ENCODE peak calls at places on chromosomes 13 and 19, in nine cellular contexts. Y is heart left ventricle, S is IMR-90, J is stomach, X is transverse colon, M is suprapubic skin, V is HCT116, F is breast epithelium, U is HepG2. C is an unnamed sample.

GRCh38 chr19:24159707-24160106 is 72.7 kb downstream of the ZNF254 start:
- DNase-seq in M (no peak), V (no peak), Y (no peak), U (peak; percentile 29), S (peak; percentile 17), F (no peak), J (no peak), X (no peak), C (no peak)

GRCh38 chr13:52010890-52011689 is at the start of gene ATP7B:
- DNase-seq in Y (peak; percentile 22), V (no peak), S (no peak), M (no peak), F (no peak), J (no peak), U (peak; percentile 49), X (peak; percentile 34), C (peak; percentile 67)

GRCh38 chr13:88154001-88154400 is 482.8 kb downstream of the SLITRK5 start:
- DNase-seq in Y (no peak), M (no peak), F (no peak), S (no peak), X (no peak), V (no peak), U (no peak), J (no peak), C (no peak)

GRCh38 chr19:19661675-19662251 is 1.7 kb downstream of the ATP13A1 start:
- DNase-seq in F (no peak), U (peak; percentile 66), M (no peak), Y (no peak), V (no peak), J (no peak), X (peak; percentile 45), S (no peak), C (no peak)

GRCh38 chr13:42907745-42908144 is 84.3 kb downstream of the EPSTI1 start:
- DNase-seq in S (no peak), M (no peak), Y (no peak), U (no peak), X (no peak), V (no peak), J (no peak), F (no peak), C (no peak)

GRCh38 chr13:71842003-71842402 is 25.0 kb downstream of the DACH1 start:
- DNase-seq in Y (no peak), S (no peak), J (no peak), U (no peak), V (no peak), X (no peak), M (no peak), F (no peak), C (no peak)

GRCh38 chr19:32464279-32464678 is 58.7 kb downstream of the DPY19L3 start:
- DNase-seq in F (no peak), M (no peak), U (no peak), Y (no peak), J (no peak), X (no peak), S (peak; percentile 10), V (peak; percentile 3), C (no peak)

GRCh38 chr13:46648166-46648607 is 95.2 kb downstream of the LRCH1 start:
- DNase-seq in V (peak; percentile 8), S (peak; percentile 60), M (no peak), J (peak; percentile 66), F (no peak), X (peak; percentile 64), Y (no peak), U (peak; percentile 53), C (peak; percentile 68)

GRCh38 chr13:65287405-65287804 is 1942.7 kb downstream of the PCDH9 start:
- DNase-seq in M (no peak), Y (no peak), U (no peak), F (no peak), J (no peak), S (no peak), X (no peak), V (no peak), C (no peak)

DNA sequence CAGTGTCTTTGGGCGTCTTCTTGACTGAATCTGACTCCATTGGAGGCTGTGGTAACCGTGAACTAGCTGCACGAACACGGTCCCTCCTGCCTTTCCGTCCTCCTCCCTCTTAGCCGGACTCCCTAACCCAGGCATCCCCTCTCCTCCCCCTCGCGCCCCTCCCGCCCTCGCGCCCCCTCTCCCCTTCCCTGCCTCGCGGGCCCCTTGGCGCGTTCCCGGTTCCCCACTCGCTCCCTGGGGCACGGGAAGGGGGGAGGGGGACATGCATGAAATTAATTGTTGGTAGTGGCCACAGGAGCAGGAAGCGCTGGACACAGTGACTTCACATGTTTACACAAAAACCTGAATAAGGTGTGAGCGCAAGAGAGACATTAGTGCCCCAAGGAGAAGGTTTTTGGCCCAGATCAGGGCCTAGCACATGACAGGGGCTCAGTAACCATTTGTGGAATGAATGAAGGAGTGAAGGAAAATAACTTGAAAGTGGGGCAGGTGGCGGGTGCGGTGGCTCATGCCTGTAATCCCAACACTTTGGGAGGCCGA is 279 bp downstream of the DMRTC2 start:
- DNase-seq in F (no peak), J (no peak), V (no peak), Y (no peak), S (no peak), X (no peak), M (no peak), U (no peak), C (no peak)
- TF ChIP-seq CTCF in F (no peak), J (no peak), V (no peak), Y (no peak), S (no peak), X (no peak), M (no peak), U (no peak), C (no peak)

GRCh38 chr13:40789275-40790231 is at the start of gene SLC25A15:
- DNase-seq in X (peak; percentile 88), S (peak; percentile 72), V (peak; percentile 48), M (peak; percentile 83), Y (peak; percentile 85), F (peak; percentile 44), J (peak; percentile 87), U (peak; percentile 67), C (peak; percentile 91)
- TF ChIP-seq POLR2A in X (peak; percentile 37), S (peak; percentile 58), V (peak; percentile 24), M (no peak), Y (no peak), F (no peak), J (no peak), U (peak; percentile 88), C (peak; percentile 98)

GRCh38 chr19:6272913-6273600 is 6.7 kb downstream of the MLLT1 start:
- DNase-seq in M (no peak), X (no peak), Y (no peak), U (no peak), S (no peak), V (no peak), F (no peak), J (no peak), C (no peak)

GRCh38 chr19:6276447-6276846 is 3.3 kb downstream of the MLLT1 start:
- DNase-seq in F (peak; percentile 47), S (peak; percentile 55), Y (peak; percentile 45), M (peak; percentile 88), U (no peak), X (peak; percentile 56), V (no peak), J (no peak), C (no peak)

GRCh38 chr19:6273701-6274601 is 5.8 kb downstream of the MLLT1 start:
- DNase-seq in U (peak; percentile 89), V (no peak), X (peak; percentile 64), J (peak; percentile 83), M (peak; percentile 95), F (peak; percentile 83), S (peak; percentile 88), Y (peak; percentile 79), C (peak; percentile 96)

GRCh38 chr19:6274756-6275155 is 5.0 kb downstream of the MLLT1 start:
- DNase-seq in X (no peak), S (no peak), F (no peak), V (no peak), J (no peak), U (no peak), Y (no peak), M (no peak), C (peak; percentile 72)

DNA sequence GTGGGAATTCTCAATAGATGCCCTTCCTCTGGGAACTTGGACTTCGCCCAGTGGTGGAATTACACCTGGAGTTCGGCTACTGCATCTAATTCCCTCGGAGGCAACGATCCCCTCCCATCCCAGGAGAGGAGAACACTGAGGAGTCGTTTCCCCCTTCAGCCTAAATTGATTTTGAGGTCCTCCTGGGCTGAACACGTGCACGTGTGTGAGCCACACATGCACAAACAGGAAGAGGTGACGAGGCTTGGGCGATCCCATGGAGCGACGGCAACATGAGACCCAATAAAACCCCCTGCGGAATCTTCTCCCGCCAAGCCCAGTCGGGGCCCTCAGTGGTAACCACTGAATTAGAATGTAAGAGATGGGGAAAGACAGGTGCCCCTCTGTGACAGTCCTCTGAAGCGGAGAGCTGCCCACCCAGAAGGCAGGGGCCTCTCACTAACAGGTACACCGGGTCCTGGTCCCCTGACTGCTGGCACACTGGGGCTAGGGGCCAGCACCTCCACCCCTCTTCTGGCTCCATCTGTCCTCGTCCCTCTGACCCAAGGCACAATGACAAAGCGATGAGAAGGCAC is 4.5 kb downstream of the MLLT1 start:
- DNase-seq in Y (no peak), U (no peak), V (no peak), F (no peak), J (no peak), S (no peak), M (no peak), X (no peak), C (no peak)
- H3K4me1 ChIP-seq in Y (peaks cover 76% of the 10 kb centered on the region), U (peaks cover 66% of the 10 kb centered on the region), V (peaks cover 8% of the 10 kb centered on the region), F (peaks cover 30% of the 10 kb centered on the region), J (peaks cover 91% of the 10 kb centered on the region), S (peaks cover 65% of the 10 kb centered on the region), M (peaks cover 94% of the 10 kb centered on the region), X (peaks cover 76% of the 10 kb centered on the region), C (no peaks in the 10 kb centered on the region)

GRCh38 chr13:105414639-105415038 is 1120.8 kb downstream of the EFNB2 start:
- DNase-seq in S (no peak), X (no peak), Y (no peak), V (no peak), J (no peak), F (no peak), U (no peak), M (no peak), C (no peak)
- TF ChIP-seq CTCF in S (no peak), X (no peak), Y (no peak), V (no peak), J (no peak), F (no peak), U (no peak), M (no peak), C (no peak)

GRCh38 chr13:21230516-21230915 is 54.1 kb downstream of the MRPL57 start:
- DNase-seq in U (no peak), Y (no peak), V (no peak), S (no peak), J (no peak), F (no peak), X (no peak), M (no peak), C (no peak)
- TF ChIP-seq POLR2A in U (no peak), Y (no peak), V (no peak), S (no peak), J (no peak), F (no peak), X (no peak), M (no peak), C (no peak)

DNA sequence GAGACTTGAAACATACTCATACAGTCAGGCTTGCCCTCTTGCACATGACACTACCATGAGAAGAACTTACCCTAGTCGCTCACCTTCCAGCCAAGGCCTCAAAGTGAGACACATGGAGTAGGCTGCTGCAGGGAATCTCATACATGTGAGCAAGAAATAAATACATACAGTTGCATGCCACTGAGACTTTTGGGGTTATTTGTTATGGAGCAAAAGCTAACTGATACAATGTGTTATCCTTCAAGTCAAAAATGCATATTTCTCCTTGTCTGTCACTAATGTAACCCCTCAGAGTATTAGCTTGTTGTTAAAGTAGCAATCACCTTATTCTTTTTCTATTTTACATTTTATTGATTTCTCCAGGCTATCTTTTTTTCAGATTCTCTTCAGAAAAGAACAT is 58.1 kb downstream of the FOXO1 start:
- DNase-seq in Y (no peak), M (no peak), V (no peak), S (no peak), J (no peak), F (no peak), X (no peak), U (no peak), C (no peak)
- H3K4me1 ChIP-seq in Y (peaks cover 6% of the 10 kb centered on the region), M (peaks cover 28% of the 10 kb centered on the region), V (no peaks in the 10 kb centered on the region), S (no peaks in the 10 kb centered on the region), J (peaks cover 11% of the 10 kb centered on the region), F (no peaks in the 10 kb centered on the region), X (peaks cover 22% of the 10 kb centered on the region), U (peaks cover 6% of the 10 kb centered on the region), C (no peaks in the 10 kb centered on the region)

C was measured in right lobe of liver.